ENCODE peak calls at places on chromosomes 4 and X, in five cellular contexts. X, S, U, F and Q are unnamed samples.

GRCh38 chrX:23292979-23293651 is 41.5 kb upstream of the PTCHD1 start:
- DNase-seq in U (no peak), X (no peak), S (no peak), F (no peak), Q (no peak)

GRCh38 chr4:70992354-70992753 is 1.1 kb upstream of the DCK start:
- DNase-seq in F (peak), S (peak), U (no peak), X (no peak), Q (no peak)

GRCh38 chr4:48112017-48112667 is 21.9 kb downstream of the TXK start:
- DNase-seq in F (no peak), X (no peak), S (no peak), U (no peak), Q (no peak)

GRCh38 chr4:84971319-84971932 is 4.9 kb upstream of the WDFY3 start:
- DNase-seq in F (peak), U (peak), S (peak), X (no peak), Q (no peak)

GRCh38 chr4:7941111-7942018 is 1.7 kb upstream of the AFAP1 start:
- DNase-seq in U (no peak), X (peak), S (no peak), F (no peak), Q (no peak)

GRCh38 chr4:19748470-19748869 is 503.2 kb upstream of the SLIT2 start:
- DNase-seq in U (no peak), F (no peak), S (no peak), X (peak), Q (no peak)

GRCh38 chr4:187302456-187302855 is 578.8 kb upstream of the FAT1 start:
- DNase-seq in X (no peak), S (no peak), F (no peak), U (no peak), Q (no peak)

GRCh38 chrX:7514871-7515599 is 327.9 kb upstream of the VCX start:
- DNase-seq in S (no peak), U (no peak), F (no peak), X (no peak), Q (no peak)

GRCh38 chr4:110442309-110442708 is 33.6 kb upstream of the ENPEP start:
- DNase-seq in S (no peak), U (no peak), F (no peak), X (no peak), Q (no peak)

GRCh38 chr4:35541888-35542213 is 702.5 kb downstream of the ARAP2 start:
- DNase-seq in U (no peak), S (no peak), X (no peak), F (no peak), Q (no peak)

GRCh38 chr4:181858746-181859145 is 384.5 kb upstream of the TENM3 start:
- DNase-seq in S (no peak), U (no peak), F (no peak), X (no peak), Q (no peak)

GRCh38 chrX:93673056-93673868 is at the start of gene NAP1L3:
- DNase-seq in U (peak), S (no peak), X (peak), F (no peak), Q (peak)

GRCh38 chr4:86033171-86033570 is 326.7 kb downstream of the MAPK10 start:
- DNase-seq in X (peak), S (no peak), U (no peak), F (no peak), Q (no peak)